ENCODE peak calls at places on chromosome 7, in seven cellular contexts. R is lower lobe of right lung, T is A549, Z is cardiac fibroblast, G is neural progenitor cell, N is HepG2, I is upper lobe of right lung. W is an unnamed sample.

GRCh38 chr7:35185908-35186731 is 67.8 kb downstream of the TBX20 start:
- DNase-seq in Z (peak; percentile 77), N (no peak), R (no peak), T (peak; percentile 84), I (no peak), G (peak; percentile 74), W (no peak)

GRCh38 chr7:133843341-133843740 is 283.8 kb upstream of the LRGUK start:
- DNase-seq in G (no peak), I (no peak), N (no peak), T (no peak), Z (no peak), R (no peak), W (no peak)

GRCh38 chr7:101112233-101112632 is 14.7 kb upstream of the SERPINE1 start:
- DNase-seq in Z (peak; percentile 100), T (no peak), R (no peak), G (no peak), I (no peak), N (no peak), W (no peak)

GRCh38 chr7:34313289-34313688 is 344.7 kb upstream of the NPSR1 start:
- DNase-seq in R (no peak), Z (peak; percentile 23), G (no peak), T (no peak), N (no peak), I (no peak), W (no peak)

GRCh38 chr7:121228779-121229178 is 100.0 kb upstream of the WNT16 start:
- DNase-seq in N (no peak), Z (no peak), R (no peak), I (no peak), G (no peak), T (no peak), W (no peak)

GRCh38 chr7:43553999-43554398 is 28.9 kb upstream of the STK17A start:
- DNase-seq in N (peak; percentile 22), G (no peak), I (peak; percentile 69), R (peak; percentile 67), Z (peak; percentile 73), T (no peak), W (no peak)

GRCh38 chr7:29040570-29040906 is 82.4 kb upstream of the TRIL start:
- DNase-seq in N (no peak), Z (peak; percentile 30), T (no peak), G (no peak), I (no peak), R (no peak), W (no peak)

GRCh38 chr7:92745241-92745640 is 91.1 kb downstream of the CDK6 start:
- DNase-seq in T (no peak), I (no peak), G (no peak), Z (no peak), N (no peak), R (no peak), W (no peak)

GRCh38 chr7:19145429-19146201 is 394 bp upstream of the FERD3L start:
- DNase-seq in N (no peak), G (peak; percentile 71), T (no peak), R (no peak), Z (no peak), I (no peak), W (no peak)

GRCh38 chr7:32218741-32219283 is 148.6 kb upstream of the PDE1C start:
- DNase-seq in I (no peak), Z (no peak), T (no peak), G (no peak), R (no peak), N (no peak), W (no peak)

GRCh38 chr7:46583606-46584005 is 662.5 kb upstream of the IGFBP3 start:
- DNase-seq in Z (peak; percentile 79), T (peak; percentile 29), N (no peak), G (no peak), I (no peak), R (no peak), W (peak; percentile 79)

GRCh38 chr7:109322833-109323232 is 753.2 kb downstream of the DNAJB9 start:
- DNase-seq in G (no peak), I (no peak), R (no peak), N (no peak), T (peak; percentile 1), Z (no peak), W (no peak)

GRCh38 chr7:75900617-75901315 is 14.2 kb upstream of the POR start:
- DNase-seq in I (no peak), Z (no peak), T (no peak), N (no peak), G (peak; percentile 42), R (no peak), W (no peak)

GRCh38 chr7:28239823-28240204 is 59.2 kb upstream of the JAZF1 start:
- DNase-seq in I (no peak), Z (no peak), N (no peak), R (no peak), G (no peak), T (no peak), W (no peak)

GRCh38 chr7:121102619-121103018 is 114.1 kb downstream of the CPED1 start:
- DNase-seq in T (no peak), Z (no peak), G (peak; percentile 7), R (no peak), N (no peak), I (no peak), W (no peak)

GRCh38 chr7:79590571-79591274 is 137.3 kb upstream of the MAGI2 start:
- DNase-seq in Z (no peak), R (no peak), N (no peak), G (no peak), I (no peak), T (no peak), W (no peak)

GRCh38 chr7:71308105-71308504 is 176.2 kb downstream of the GALNT17 start:
- DNase-seq in G (peak; percentile 39), R (no peak), I (no peak), T (no peak), N (no peak), Z (no peak), W (no peak)

GRCh38 chr7:16599860-16600259 is 45.7 kb downstream of the ANKMY2 start:
- DNase-seq in T (no peak), I (no peak), N (no peak), Z (no peak), R (no peak), G (no peak), W (no peak)

GRCh38 chr7:55469721-55470120 is 102.6 kb downstream of the VOPP1 start:
- DNase-seq in Z (no peak), I (no peak), G (no peak), N (no peak), R (no peak), T (no peak), W (no peak)

GRCh38 chr7:129188892-129189660 is 643 bp downstream of the SMO start:
- DNase-seq in N (no peak), T (peak; percentile 17), I (no peak), Z (no peak), G (peak; percentile 60), R (no peak), W (no peak)

GRCh38 chr7:1247527-1248041 is 14.9 kb downstream of the UNCX start:
- DNase-seq in I (no peak), G (peak; percentile 87), N (no peak), Z (no peak), T (no peak), R (no peak), W (no peak)

GRCh38 chr7:106979551-106980357 is 64.8 kb upstream of the PRKAR2B start:
- DNase-seq in Z (no peak), R (no peak), G (peak; percentile 47), N (no peak), T (no peak), I (no peak), W (no peak)

GRCh38 chr7:73715648-73716317 is 3.7 kb downstream of the STX1A start:
- DNase-seq in I (no peak), G (no peak), R (no peak), N (peak; percentile 90), T (peak; percentile 98), Z (peak; percentile 98), W (peak; percentile 71)
- H3K4me3 ChIP-seq in I (no peak overlapping the region), G (no peak overlapping the region), R (no peak overlapping the region), N (peak overlapping the region; percentile 13), T (peak overlapping the region; percentile 100), Z (peak overlapping the region; percentile 81), W (no peak overlapping the region)

GRCh38 chr7:127557803-127558202 is 27.6 kb downstream of the GCC1 start:
- DNase-seq in R (no peak), I (no peak), T (no peak), N (no peak), G (no peak), Z (peak; percentile 15), W (no peak)
- TF ChIP-seq CTCF in R (no peak), I (no peak), T (no peak), N (peak; percentile 25), G (no peak), Z (no peak), W (no peak)

GRCh38 chr7:27097686-27098492 is 2.1 kb upstream of the HOXA1 start:
- DNase-seq in Z (no peak), T (no peak), R (no peak), N (no peak), G (peak; percentile 42), I (no peak), W (no peak)
- H3K4me3 ChIP-seq in Z (peak overlapping the region; percentile 18), T (peak overlapping the region; percentile 91), R (peak overlapping the region; percentile 90), N (no peak overlapping the region), G (no peak overlapping the region), I (peak overlapping the region; percentile 91), W (no peak overlapping the region)

GRCh38 chr7:112018305-112019030 is 187.7 kb downstream of the DOCK4 start:
- DNase-seq in T (no peak), N (no peak), Z (no peak), G (no peak), I (no peak), R (no peak), W (no peak)
- TF ChIP-seq CTCF in T (no peak), N (no peak), Z (no peak), G (no peak), I (no peak), R (no peak), W (no peak)

GRCh38 chr7:94400643-94401042 is 5.9 kb downstream of the COL1A2 start:
- DNase-seq in Z (peak; percentile 63), I (no peak), R (no peak), T (no peak), G (no peak), N (no peak), W (no peak)
- H3K4me3 ChIP-seq in Z (peak overlapping the region; percentile 76), I (no peak overlapping the region), R (no peak overlapping the region), T (no peak overlapping the region), G (no peak overlapping the region), N (no peak overlapping the region), W (peak overlapping the region; percentile 87)

DNA sequence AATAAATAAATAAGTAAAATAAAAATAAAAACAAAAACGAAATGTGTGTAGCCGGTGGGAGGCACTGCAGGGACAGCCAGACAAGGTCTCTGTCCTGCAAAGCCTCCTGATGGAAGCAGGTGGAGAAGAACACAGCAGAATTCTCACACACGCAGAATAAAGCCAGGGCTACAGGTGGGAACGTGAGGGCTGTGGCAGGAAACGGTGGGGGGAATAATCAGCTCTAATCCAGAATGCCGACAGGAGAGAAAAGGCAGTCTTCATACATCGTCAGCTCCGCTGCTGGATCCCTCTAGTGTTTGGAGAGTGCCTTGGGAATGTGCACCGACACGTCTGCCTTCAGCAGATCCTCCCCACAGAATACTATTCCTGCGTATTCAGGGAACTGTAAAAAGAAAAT is 6.8 kb upstream of the SNX8 start:
- DNase-seq in T (peak; percentile 29), I (no peak), Z (peak; percentile 21), N (peak; percentile 20), G (peak; percentile 60), R (no peak), W (no peak)
- TF ChIP-seq CTCF in T (no peak), I (no peak), Z (peak; percentile 6), N (peak; percentile 25), G (peak; percentile 27), R (no peak), W (no peak)